ENCODE peak calls at places on chromosomes 7 and 10, in nine cellular contexts. L is AML-193, W is NCI-H460, D is naive B cell, R is Ammon's horn, V is NCI-H2029 treated with DMSO at 0.1 percent for 48 hours, J is amniotic stem cell, N is Daoy, Q is T-cell. M is an unnamed sample.

GRCh38 chr7:48312151-48312550 is 140.9 kb downstream of the ABCA13 start:
- DNase-seq in W (no peak), V (no peak), Q (no peak), N (no peak), R (no peak), D (no peak), J (no peak), L (no peak), M (no peak)

GRCh38 chr7:140605337-140605736 is 35.3 kb downstream of the DENND2A start:
- DNase-seq in L (no peak), N (peak), Q (no peak), V (no peak), D (no peak), J (peak), W (no peak), R (no peak), M (no peak)

GRCh38 chr7:47905071-47905920 is 43.0 kb downstream of the PKD1L1 start:
- DNase-seq in N (no peak), Q (no peak), L (no peak), D (no peak), R (no peak), V (no peak), W (no peak), J (no peak), M (no peak)

GRCh38 chr7:116034411-116034810 is 3.8 kb upstream of the TFEC start:
- DNase-seq in L (no peak), W (no peak), N (no peak), V (no peak), J (no peak), Q (no peak), R (no peak), D (no peak), M (no peak)

GRCh38 chr7:24665564-24666294 is 91.5 kb downstream of the GSDME start:
- DNase-seq in V (peak), Q (peak), L (peak), W (peak), N (peak), D (peak), J (peak), R (peak), M (peak)

GRCh38 chr7:2260820-2261219 is 18.8 kb downstream of the NUDT1 start:
- DNase-seq in V (peak), W (no peak), D (no peak), L (no peak), J (no peak), Q (no peak), N (peak), R (no peak), M (no peak)

GRCh38 chr7:142303650-142304049 is 45.8 kb upstream of the PRSS58 start:
- DNase-seq in N (peak), D (no peak), W (no peak), Q (no peak), R (peak), V (no peak), L (peak), J (no peak), M (peak)

GRCh38 chr10:129877773-129878371 is 86.2 kb downstream of the EBF3 start:
- DNase-seq in V (no peak), J (no peak), W (peak), D (no peak), R (no peak), Q (peak), L (peak), N (peak), M (peak)

GRCh38 chr10:129764011-129764900 is 199.8 kb downstream of the EBF3 start:
- DNase-seq in W (no peak), L (no peak), D (no peak), J (no peak), V (no peak), R (no peak), Q (no peak), N (no peak), M (no peak)

GRCh38 chr7:41702635-41703371 is at the start of gene INHBA:
- DNase-seq in R (no peak), W (peak), N (peak), V (no peak), D (no peak), L (no peak), J (peak), Q (no peak), M (no peak)

GRCh38 chr7:76386691-76387260 is 22.7 kb downstream of the SSC4D start:
- DNase-seq in V (no peak), J (no peak), R (no peak), Q (no peak), N (no peak), W (no peak), L (no peak), D (no peak), M (no peak)